ENCODE peak calls at places on chromosomes 6 and 20, in nine cellular contexts. G is HFF-Myc, U is heart left ventricle, M is neural crest cell, J is AG04450, O is type B pancreatic cell, T is activated B cell treated with CpG ODN at 0.5 μM for 24 hours, S is right atrium auricular region, F is GM20000. P is an unnamed sample.

GRCh38 chr20:32007787-32008616 is 2.2 kb upstream of the CCM2L start:
- DNase-seq in G (peak), U (peak), M (no peak), J (no peak), O (no peak), T (no peak), S (peak), F (no peak), P (no peak)

GRCh38 chr6:139736507-139736906 is 362.1 kb upstream of the CITED2 start:
- DNase-seq in G (no peak), U (no peak), M (no peak), J (no peak), O (no peak), T (no peak), S (no peak), F (no peak), P (no peak)

GRCh38 chr6:88008411-88008810 is 39.2 kb upstream of the SPACA1 start:
- DNase-seq in G (no peak), U (no peak), M (no peak), J (no peak), O (no peak), T (no peak), S (no peak), F (no peak), P (no peak)

GRCh38 chr6:107313776-107314175 is 145.6 kb downstream of the PDSS2 start:
- DNase-seq in G (no peak), U (no peak), M (no peak), J (no peak), O (no peak), T (no peak), S (no peak), F (no peak), P (no peak)

GRCh38 chr6:41150671-41151070 is 3.5 kb downstream of the TREML1 start:
- DNase-seq in G (no peak), U (no peak), M (no peak), J (no peak), O (no peak), T (no peak), S (no peak), F (no peak), P (no peak)

GRCh38 chr6:44561832-44562496 is 174.5 kb downstream of the CDC5L start:
- DNase-seq in G (no peak), U (no peak), M (no peak), J (no peak), O (peak), T (no peak), S (no peak), F (no peak), P (no peak)

GRCh38 chr6:107209406-107209939 is 94.2 kb upstream of the BEND3 start:
- DNase-seq in G (no peak), U (no peak), M (no peak), J (no peak), O (no peak), T (no peak), S (no peak), F (no peak), P (no peak)

GRCh38 chr6:52534966-52535390 is 41.9 kb downstream of the TRAM2 start:
- DNase-seq in G (no peak), U (no peak), M (no peak), J (no peak), O (no peak), T (no peak), S (no peak), F (peak), P (no peak)

GRCh38 chr20:48189177-48189576 is 403.9 kb upstream of the SULF2 start:
- DNase-seq in G (no peak), U (no peak), M (no peak), J (no peak), O (no peak), T (no peak), S (no peak), F (peak), P (peak)

GRCh38 chr6:138722425-138723371 is 50.9 kb upstream of the CCDC28A start:
- DNase-seq in G (peak), U (no peak), M (no peak), J (no peak), O (no peak), T (no peak), S (no peak), F (no peak), P (no peak)

GRCh38 chr20:63206878-63207277 is 9.1 kb downstream of the YTHDF1 start:
- DNase-seq in G (no peak), U (no peak), M (no peak), J (no peak), O (no peak), T (no peak), S (no peak), F (no peak), P (no peak)

DNA sequence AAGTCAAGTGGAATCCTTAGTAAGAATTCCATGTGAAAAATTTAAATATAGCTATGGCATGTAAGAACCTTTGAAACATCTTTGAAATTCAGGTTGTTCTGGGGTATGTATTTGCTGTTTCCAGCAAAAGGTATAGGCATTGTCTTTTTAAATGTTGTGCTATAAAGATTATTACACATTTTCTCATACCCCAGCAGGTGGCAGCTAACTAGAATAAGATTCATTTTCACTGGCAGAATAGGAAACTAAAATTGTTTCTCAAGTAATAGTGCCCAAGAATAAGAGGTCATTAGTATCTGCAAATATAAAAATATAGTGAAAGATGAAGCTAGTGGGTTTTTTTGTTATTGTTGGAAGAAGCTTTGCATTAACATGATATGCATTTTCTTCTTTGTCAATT is 1.8 kb downstream of the GRIK2 start:
- DNase-seq in G (no peak), U (no peak), M (no peak), J (no peak), O (no peak), T (no peak), S (no peak), F (no peak), P (no peak)
- TF ChIP-seq CTCF in G (no peak), U (peak), M (peak), J (peak), O (peak), T (no peak), S (no peak), F (no peak), P (no peak)

DNA sequence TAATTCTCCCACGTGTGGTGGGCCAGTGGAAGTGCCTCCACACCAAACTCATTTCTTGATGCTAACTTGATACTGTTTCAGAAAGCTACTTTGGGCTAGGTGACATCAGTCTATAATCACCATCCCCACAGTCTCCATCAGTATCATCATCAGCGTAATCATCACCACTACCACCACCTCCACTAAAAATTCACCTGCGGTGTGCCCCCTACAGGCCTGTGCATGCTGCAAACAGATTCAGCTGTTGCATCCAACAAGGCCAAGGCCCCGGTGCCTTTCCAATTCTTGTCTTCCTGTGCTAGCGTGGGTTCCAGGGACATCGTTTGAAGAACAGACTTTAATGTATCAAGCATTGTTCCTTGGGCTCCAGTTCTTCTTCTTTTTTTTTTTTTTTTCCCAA is 201.3 kb upstream of the EXOC2 start:
- DNase-seq in G (no peak), U (no peak), M (no peak), J (no peak), O (no peak), T (no peak), S (no peak), F (no peak), P (no peak)
- TF ChIP-seq CTCF in G (peak), U (no peak), M (no peak), J (peak), O (no peak), T (no peak), S (no peak), F (no peak), P (no peak)

GRCh38 chr6:6560909-6561308 is 27.6 kb upstream of the LY86 start:
- DNase-seq in G (no peak), U (no peak), M (no peak), J (no peak), O (no peak), T (no peak), S (no peak), F (no peak), P (no peak)
- TF ChIP-seq CTCF in G (no peak), U (no peak), M (no peak), J (no peak), O (no peak), T (no peak), S (no peak), F (no peak), P (no peak)

DNA sequence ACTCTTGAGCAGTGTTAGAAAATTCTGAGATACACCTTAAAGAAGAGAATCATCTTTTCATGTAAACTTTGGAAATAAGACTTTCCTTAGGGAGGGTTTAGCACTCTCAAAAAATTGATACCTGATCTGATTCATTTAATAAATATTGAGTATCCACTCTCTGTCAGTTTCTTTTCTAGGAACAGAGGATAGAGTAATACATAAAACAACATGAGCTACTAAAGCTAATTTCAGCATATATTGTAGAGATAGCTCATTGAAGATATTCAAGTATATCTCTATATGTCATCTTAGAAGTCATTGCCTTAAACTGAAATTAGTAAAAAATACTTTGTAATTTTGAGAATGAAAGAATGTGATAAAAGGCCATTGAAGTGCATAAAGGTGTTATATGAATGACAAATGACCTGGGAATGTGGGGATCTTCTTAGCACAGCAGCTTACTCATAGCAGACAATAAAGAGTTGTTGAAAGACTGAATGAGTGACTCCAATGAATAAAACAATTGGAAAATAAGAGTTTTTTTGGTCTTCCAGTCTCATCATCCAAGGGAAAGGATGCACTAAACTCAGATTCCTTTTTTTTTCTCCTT is 29.2 kb downstream of the RHAG start:
- DNase-seq in G (no peak), U (no peak), M (no peak), J (no peak), O (no peak), T (no peak), S (no peak), F (no peak), P (no peak)
- TF ChIP-seq CTCF in G (no peak), U (no peak), M (no peak), J (no peak), O (peak), T (no peak), S (no peak), F (no peak), P (no peak)

GRCh38 chr6:7721654-7722053 is 4.2 kb upstream of the BMP6 start:
- DNase-seq in G (no peak), U (no peak), M (no peak), J (no peak), O (no peak), T (no peak), S (no peak), F (peak), P (no peak)
- TF ChIP-seq CTCF in G (no peak), U (no peak), M (peak), J (peak), O (peak), T (no peak), S (no peak), F (peak), P (peak)

DNA sequence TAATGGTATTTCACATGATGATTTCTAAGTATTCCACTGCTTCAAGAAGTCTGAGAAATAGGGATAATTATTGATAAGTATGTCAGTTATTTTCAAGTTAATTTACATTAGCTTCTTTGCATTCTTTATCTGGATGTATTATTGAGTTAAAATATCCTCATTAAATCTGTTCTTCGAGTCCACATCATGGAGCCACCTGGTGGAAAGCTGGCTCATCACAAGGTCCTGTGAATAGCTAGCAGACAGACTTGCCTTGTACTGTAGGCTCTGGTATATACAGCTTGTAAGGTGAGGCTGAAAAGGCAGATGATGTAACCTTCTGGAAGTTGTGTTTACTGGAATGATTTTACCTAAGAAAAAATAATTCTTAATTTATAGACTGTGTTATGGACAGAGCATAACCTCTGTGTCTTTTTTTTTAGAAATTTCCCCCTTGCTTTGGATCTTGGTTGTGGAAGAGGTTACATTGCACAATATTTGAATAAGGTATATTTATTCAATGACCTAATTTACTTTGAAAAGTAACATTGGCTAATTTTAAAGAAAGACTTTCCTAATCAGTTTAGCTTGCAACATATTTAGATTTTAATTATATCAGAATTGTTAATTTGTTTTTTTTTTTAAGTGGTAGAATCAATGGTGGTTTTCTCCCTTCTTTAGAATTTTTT is 3.5 kb downstream of the NDUFAF5 start:
- DNase-seq in G (peak), U (no peak), M (peak), J (no peak), O (no peak), T (no peak), S (no peak), F (peak), P (no peak)
- TF ChIP-seq CTCF in G (peak), U (peak), M (peak), J (peak), O (peak), T (peak), S (peak), F (peak), P (peak)

GRCh38 chr20:6164421-6165341 is 41.9 kb upstream of the FERMT1 start:
- DNase-seq in G (no peak), U (peak), M (no peak), J (no peak), O (no peak), T (no peak), S (no peak), F (no peak), P (no peak)

GRCh38 chr20:6173481-6173880 is 50.7 kb upstream of the FERMT1 start:
- DNase-seq in G (no peak), U (no peak), M (no peak), J (no peak), O (no peak), T (no peak), S (no peak), F (no peak), P (no peak)

GRCh38 chr20:6169251-6169650 is 46.4 kb upstream of the FERMT1 start:
- DNase-seq in G (no peak), U (no peak), M (no peak), J (no peak), O (no peak), T (no peak), S (no peak), F (no peak), P (no peak)
- TF ChIP-seq CTCF in G (peak), U (no peak), M (no peak), J (no peak), O (no peak), T (no peak), S (no peak), F (no peak), P (no peak)

GRCh38 chr6:56764081-56764566 is 121.4 kb upstream of the DST start:
- DNase-seq in G (no peak), U (no peak), M (no peak), J (no peak), O (no peak), T (no peak), S (no peak), F (peak), P (no peak)
- TF ChIP-seq CTCF in G (peak), U (peak), M (peak), J (peak), O (peak), T (no peak), S (no peak), F (no peak), P (peak)

P was measured in AG09319.